ENCODE peak calls at places on chromosomes 5 and 9, in seven cellular contexts. T is GM23338, S is SK-N-SH, V is Panc1, O is HepG2, B is GM12878, M is HCT116. D is an unnamed sample.

GRCh38 chr5:72692273-72692672 is 124.2 kb upstream of the TNPO1 start:
- DNase-seq in T (no peak), S (no peak), V (no peak), O (no peak), B (no peak), M (no peak), D (no peak)

GRCh38 chr5:56861893-56862485 is 46.6 kb downstream of the MAP3K1 start:
- DNase-seq in T (no peak), S (no peak), V (no peak), O (no peak), B (no peak), M (no peak), D (no peak)

GRCh38 chr5:62969409-62970120 is 390.9 kb downstream of the LRRC70 start:
- DNase-seq in T (no peak), S (no peak), V (no peak), O (no peak), B (no peak), M (no peak), D (no peak)

GRCh38 chr5:135559342-135559741 is 19.4 kb downstream of the CXCL14 start:
- DNase-seq in T (peak; percentile 44), S (no peak), V (no peak), O (no peak), B (no peak), M (peak; percentile 38), D (no peak)

GRCh38 chr9:137494104-137494544 is 35.0 kb upstream of the NSMF start:
- DNase-seq in T (no peak), S (no peak), V (no peak), O (no peak), B (no peak), M (no peak), D (peak; percentile 79)

GRCh38 chr5:102965653-102966052 is 154.3 kb downstream of the GIN1 start:
- DNase-seq in T (no peak), S (no peak), V (no peak), O (no peak), B (no peak), M (no peak), D (no peak)

GRCh38 chr5:178469011-178469974 is 120.9 kb downstream of the COL23A1 start:
- DNase-seq in T (no peak), S (peak; percentile 60), V (no peak), O (no peak), B (no peak), M (no peak), D (no peak)

GRCh38 chr5:126872558-126873349 is 95.8 kb downstream of the LMNB1 start:
- DNase-seq in T (no peak), S (no peak), V (no peak), O (no peak), B (no peak), M (no peak), D (no peak)

GRCh38 chr5:135887881-135888614 is 7.6 kb downstream of the IL9 start:
- DNase-seq in T (peak; percentile 71), S (no peak), V (no peak), O (peak; percentile 54), B (no peak), M (no peak), D (no peak)

GRCh38 chr9:136981588-136982231 is 1.1 kb upstream of the LCNL1 start:
- DNase-seq in T (no peak), S (no peak), V (no peak), O (peak; percentile 58), B (no peak), M (no peak), D (no peak)

GRCh38 chr5:75668988-75669760 is 48.1 kb downstream of the POC5 start:
- DNase-seq in T (no peak), S (no peak), V (no peak), O (peak; percentile 39), B (peak; percentile 78), M (no peak), D (peak; percentile 27)

GRCh38 chr5:72525816-72526215 is 18.6 kb upstream of the ZNF366 start:
- DNase-seq in T (no peak), S (no peak), V (no peak), O (no peak), B (no peak), M (no peak), D (peak; percentile 1)

GRCh38 chr5:116563909-116564308 is 10.7 kb downstream of the SEMA6A start:
- DNase-seq in T (no peak), S (no peak), V (no peak), O (no peak), B (no peak), M (no peak), D (no peak)

GRCh38 chr5:177132504-177133118 is 962 bp upstream of the NSD1 start:
- DNase-seq in T (peak; percentile 74), S (peak; percentile 50), V (no peak), O (no peak), B (no peak), M (no peak), D (no peak)

GRCh38 chr9:117160254-117160653 is 254.6 kb downstream of the ASTN2 start:
- DNase-seq in T (peak; percentile 51), S (no peak), V (no peak), O (no peak), B (no peak), M (no peak), D (no peak)

GRCh38 chr5:38423536-38424178 is 132.8 kb downstream of the LIFR start:
- DNase-seq in T (no peak), S (no peak), V (no peak), O (no peak), B (no peak), M (no peak), D (no peak)

GRCh38 chr5:89951876-89952275 is 457.7 kb downstream of the CETN3 start:
- DNase-seq in T (no peak), S (no peak), V (no peak), O (no peak), B (no peak), M (no peak), D (no peak)

GRCh38 chr9:6552738-6553121 is 92.8 kb downstream of the GLDC start:
- DNase-seq in T (no peak), S (no peak), V (no peak), O (no peak), B (no peak), M (no peak), D (no peak)

GRCh38 chr5:163498886-163499285 is 6.5 kb upstream of the MAT2B start:
- DNase-seq in T (no peak), S (no peak), V (no peak), O (no peak), B (no peak), M (no peak), D (no peak)

GRCh38 chr5:121288781-121289180 is 562.9 kb upstream of the FTMT start:
- DNase-seq in T (no peak), S (no peak), V (no peak), O (no peak), B (no peak), M (no peak), D (peak; percentile 17)

GRCh38 chr5:28896949-28897348 is 1858.6 kb upstream of the CDH9 start:
- DNase-seq in T (peak; percentile 36), S (no peak), V (no peak), O (peak; percentile 1), B (no peak), M (no peak), D (no peak)

GRCh38 chr5:14215901-14216300 is 72.8 kb downstream of the TRIO start:
- DNase-seq in T (no peak), S (no peak), V (no peak), O (no peak), B (no peak), M (no peak), D (no peak)
- H3K4me3 ChIP-seq in T (no peak overlapping the region), S (no peak overlapping the region), V (no peak overlapping the region), O (no peak overlapping the region), B (no peak overlapping the region), M (no peak overlapping the region), D (no peak overlapping the region)

GRCh38 chr5:142888469-142889085 is 118.4 kb downstream of the ARHGAP26 start:
- DNase-seq in T (peak; percentile 77), S (peak; percentile 70), V (peak; percentile 27), O (peak; percentile 61), B (no peak), M (no peak), D (no peak)

GRCh38 chr5:142884029-142884428 is 113.9 kb downstream of the ARHGAP26 start:
- DNase-seq in T (no peak), S (no peak), V (no peak), O (no peak), B (no peak), M (no peak), D (no peak)

GRCh38 chr5:142886211-142886610 is 116.0 kb downstream of the ARHGAP26 start:
- DNase-seq in T (no peak), S (no peak), V (no peak), O (no peak), B (no peak), M (no peak), D (no peak)

GRCh38 chr5:142883438-142883837 is 113.3 kb downstream of the ARHGAP26 start:
- DNase-seq in T (no peak), S (no peak), V (no peak), O (no peak), B (no peak), M (no peak), D (no peak)

DNA sequence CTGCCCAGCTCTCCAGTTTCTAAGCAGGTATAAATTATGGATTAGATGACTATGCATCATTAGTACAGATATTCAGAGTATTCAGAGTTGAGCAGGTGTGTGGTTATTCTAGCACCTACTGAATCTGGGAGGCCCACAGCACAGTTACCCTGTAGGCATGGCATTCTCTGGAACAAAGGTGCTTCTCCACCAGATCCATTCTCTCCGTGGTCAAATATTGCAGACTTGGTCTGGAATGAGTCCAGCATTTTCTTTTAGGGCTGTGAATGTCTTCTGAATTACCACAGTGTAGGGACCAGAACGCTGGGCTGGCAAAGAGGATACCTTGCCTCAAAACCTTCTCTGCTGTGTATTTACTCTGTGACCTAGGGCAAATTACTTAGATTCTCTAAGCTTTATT is 116.8 kb downstream of the ARHGAP26 start:
- DNase-seq in T (no peak), S (no peak), V (no peak), O (no peak), B (no peak), M (no peak), D (no peak)
- TF ChIP-seq POLR2AphosphoS5 in T (no peak), S (no peak), V (no peak), O (no peak), B (no peak), M (no peak), D (no peak)

GRCh38 chr9:75086443-75087278 is 1.3 kb downstream of the NMRK1 start:
- DNase-seq in T (peak; percentile 58), S (no peak), V (no peak), O (peak; percentile 39), B (no peak), M (no peak), D (peak; percentile 15)
- TF ChIP-seq REST in T (no peak), S (no peak), V (no peak), O (no peak), B (no peak), M (no peak), D (no peak)

DNA sequence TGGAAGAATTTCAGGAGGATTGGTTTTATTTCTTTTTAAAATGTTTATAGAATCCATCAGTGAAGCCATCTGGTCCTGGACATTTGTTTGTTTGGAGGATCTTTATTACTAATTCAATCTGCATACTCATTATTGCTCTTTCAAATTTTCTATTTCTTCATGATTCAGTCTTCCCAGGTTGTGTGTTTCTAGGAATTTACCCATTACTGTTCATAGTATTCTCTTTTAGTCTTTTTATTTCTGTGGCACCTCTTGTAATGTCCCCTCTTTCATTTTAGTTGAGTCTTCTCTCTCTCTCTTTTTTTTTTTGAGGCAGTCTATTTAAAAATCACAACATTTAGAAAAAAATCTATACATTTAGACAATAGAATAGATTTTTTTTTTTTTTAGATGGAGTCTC is 32.3 kb downstream of the FGD3 start:
- DNase-seq in T (no peak), S (no peak), V (no peak), O (no peak), B (no peak), M (no peak), D (no peak)
- H3K4me3 ChIP-seq in T (no peak overlapping the region), S (no peak overlapping the region), V (no peak overlapping the region), O (no peak overlapping the region), B (no peak overlapping the region), M (peak overlapping the region; percentile 9), D (no peak overlapping the region)

GRCh38 chr9:119556129-119556875 is 187.1 kb upstream of the BRINP1 start:
- DNase-seq in T (peak; percentile 90), S (peak; percentile 81), V (peak; percentile 15), O (peak; percentile 27), B (no peak), M (no peak), D (peak; percentile 56)
- TF ChIP-seq POLR2AphosphoS5 in T (no peak), S (no peak), V (no peak), O (no peak), B (no peak), M (no peak), D (no peak)

D was measured in HL-60.